ENCODE peak calls at places on chromosomes 3 and 15, in ten cellular contexts. One of them, this sample, is unnamed.

GRCh38 chr3:49724586-49724985 is 835 bp upstream of the GMPPB start:
- DNase-seq in BJ: no peak
- DNase-seq in heart right ventricle: no peak
- DNase-seq in GM10248: peak; percentile 57
- DNase-seq in GM20000: peak; percentile 58
- DNase-seq in HL-60: no peak
- DNase-seq in AG10803: no peak
- DNase-seq in adrenal gland: no peak
- DNase-seq in activated CD8-positive, alpha-beta T cell treated with anti-CD3 and anti-CD28 coated beads for 36 hours: peak; percentile 69
- DNase-seq in endothelial cell: no peak
- DNase-seq in this sample: peak; percentile 61

GRCh38 chr3:102790742-102791141 is 355.9 kb downstream of the ZPLD1 start:
- DNase-seq in BJ: peak; percentile 46
- DNase-seq in heart right ventricle: no peak
- DNase-seq in GM10248: no peak
- DNase-seq in GM20000: no peak
- DNase-seq in HL-60: no peak
- DNase-seq in AG10803: peak; percentile 86
- DNase-seq in adrenal gland: no peak
- DNase-seq in activated CD8-positive, alpha-beta T cell treated with anti-CD3 and anti-CD28 coated beads for 36 hours: no peak
- DNase-seq in endothelial cell: no peak
- DNase-seq in this sample: no peak

GRCh38 chr3:18246336-18247060 is 178.6 kb downstream of the SATB1 start:
- DNase-seq in BJ: no peak
- DNase-seq in heart right ventricle: no peak
- DNase-seq in GM10248: no peak
- DNase-seq in GM20000: no peak
- DNase-seq in HL-60: no peak
- DNase-seq in AG10803: peak; percentile 42
- DNase-seq in adrenal gland: no peak
- DNase-seq in activated CD8-positive, alpha-beta T cell treated with anti-CD3 and anti-CD28 coated beads for 36 hours: no peak
- DNase-seq in endothelial cell: no peak
- DNase-seq in this sample: no peak

GRCh38 chr3:174215426-174215825 is 643.7 kb upstream of the NAALADL2 start:
- DNase-seq in BJ: peak; percentile 2
- DNase-seq in heart right ventricle: no peak
- DNase-seq in GM10248: no peak
- DNase-seq in GM20000: no peak
- DNase-seq in HL-60: no peak
- DNase-seq in AG10803: peak; percentile 12
- DNase-seq in adrenal gland: no peak
- DNase-seq in activated CD8-positive, alpha-beta T cell treated with anti-CD3 and anti-CD28 coated beads for 36 hours: no peak
- DNase-seq in endothelial cell: no peak
- DNase-seq in this sample: no peak

GRCh38 chr3:148433665-148434064 is 264.0 kb upstream of the AGTR1 start:
- DNase-seq in BJ: no peak
- DNase-seq in heart right ventricle: no peak
- DNase-seq in GM10248: no peak
- DNase-seq in GM20000: no peak
- DNase-seq in HL-60: no peak
- DNase-seq in AG10803: no peak
- DNase-seq in adrenal gland: no peak
- DNase-seq in activated CD8-positive, alpha-beta T cell treated with anti-CD3 and anti-CD28 coated beads for 36 hours: no peak
- DNase-seq in endothelial cell: no peak
- DNase-seq in this sample: no peak

GRCh38 chr15:96171842-96172241 is 158.7 kb upstream of the NR2F2 start:
- DNase-seq in BJ: no peak
- DNase-seq in heart right ventricle: no peak
- DNase-seq in GM10248: no peak
- DNase-seq in GM20000: no peak
- DNase-seq in HL-60: no peak
- DNase-seq in AG10803: no peak
- DNase-seq in adrenal gland: no peak
- DNase-seq in activated CD8-positive, alpha-beta T cell treated with anti-CD3 and anti-CD28 coated beads for 36 hours: no peak
- DNase-seq in endothelial cell: no peak
- DNase-seq in this sample: no peak

GRCh38 chr3:194185225-194185624 is 49.3 kb downstream of the HES1 start:
- DNase-seq in BJ: no peak
- DNase-seq in heart right ventricle: no peak
- DNase-seq in GM10248: no peak
- DNase-seq in GM20000: no peak
- DNase-seq in HL-60: no peak
- DNase-seq in AG10803: no peak
- DNase-seq in adrenal gland: no peak
- DNase-seq in activated CD8-positive, alpha-beta T cell treated with anti-CD3 and anti-CD28 coated beads for 36 hours: no peak
- DNase-seq in endothelial cell: no peak
- DNase-seq in this sample: no peak

GRCh38 chr3:53938645-53939044 is 47.0 kb upstream of the SELENOK start:
- DNase-seq in BJ: no peak
- DNase-seq in heart right ventricle: no peak
- DNase-seq in GM10248: peak; percentile 56
- DNase-seq in GM20000: peak; percentile 57
- DNase-seq in HL-60: peak; percentile 8
- DNase-seq in AG10803: peak; percentile 49
- DNase-seq in adrenal gland: peak; percentile 34
- DNase-seq in activated CD8-positive, alpha-beta T cell treated with anti-CD3 and anti-CD28 coated beads for 36 hours: peak; percentile 46
- DNase-seq in endothelial cell: peak; percentile 57
- DNase-seq in this sample: peak; percentile 61

GRCh38 chr15:66308526-66308925 is 15.2 kb downstream of the DIS3L start:
- DNase-seq in BJ: no peak
- DNase-seq in heart right ventricle: no peak
- DNase-seq in GM10248: no peak
- DNase-seq in GM20000: no peak
- DNase-seq in HL-60: no peak
- DNase-seq in AG10803: no peak
- DNase-seq in adrenal gland: no peak
- DNase-seq in activated CD8-positive, alpha-beta T cell treated with anti-CD3 and anti-CD28 coated beads for 36 hours: no peak
- DNase-seq in endothelial cell: no peak
- DNase-seq in this sample: no peak

GRCh38 chr3:112894258-112894657 is 47.6 kb upstream of the CD200R1L start:
- DNase-seq in BJ: no peak
- DNase-seq in heart right ventricle: no peak
- DNase-seq in GM10248: no peak
- DNase-seq in GM20000: no peak
- DNase-seq in HL-60: no peak
- DNase-seq in AG10803: peak; percentile 20
- DNase-seq in adrenal gland: no peak
- DNase-seq in activated CD8-positive, alpha-beta T cell treated with anti-CD3 and anti-CD28 coated beads for 36 hours: no peak
- DNase-seq in endothelial cell: no peak
- DNase-seq in this sample: no peak

GRCh38 chr3:126972866-126973265 is 10.0 kb upstream of the PLXNA1 start:
- DNase-seq in BJ: no peak
- DNase-seq in heart right ventricle: no peak
- DNase-seq in GM10248: no peak
- DNase-seq in GM20000: no peak
- DNase-seq in HL-60: no peak
- DNase-seq in AG10803: no peak
- DNase-seq in adrenal gland: no peak
- DNase-seq in activated CD8-positive, alpha-beta T cell treated with anti-CD3 and anti-CD28 coated beads for 36 hours: no peak
- DNase-seq in endothelial cell: no peak
- DNase-seq in this sample: no peak
- TF ChIP-seq CTCF in BJ: no peak
- TF ChIP-seq CTCF in heart right ventricle: no peak
- TF ChIP-seq CTCF in GM10248: no peak
- TF ChIP-seq CTCF in GM20000: no peak
- TF ChIP-seq CTCF in HL-60: no peak
- TF ChIP-seq CTCF in AG10803: no peak
- TF ChIP-seq CTCF in adrenal gland: no peak
- TF ChIP-seq CTCF in activated CD8-positive, alpha-beta T cell treated with anti-CD3 and anti-CD28 coated beads for 36 hours: no peak
- TF ChIP-seq CTCF in endothelial cell: no peak
- TF ChIP-seq CTCF in this sample: no peak

DNA sequence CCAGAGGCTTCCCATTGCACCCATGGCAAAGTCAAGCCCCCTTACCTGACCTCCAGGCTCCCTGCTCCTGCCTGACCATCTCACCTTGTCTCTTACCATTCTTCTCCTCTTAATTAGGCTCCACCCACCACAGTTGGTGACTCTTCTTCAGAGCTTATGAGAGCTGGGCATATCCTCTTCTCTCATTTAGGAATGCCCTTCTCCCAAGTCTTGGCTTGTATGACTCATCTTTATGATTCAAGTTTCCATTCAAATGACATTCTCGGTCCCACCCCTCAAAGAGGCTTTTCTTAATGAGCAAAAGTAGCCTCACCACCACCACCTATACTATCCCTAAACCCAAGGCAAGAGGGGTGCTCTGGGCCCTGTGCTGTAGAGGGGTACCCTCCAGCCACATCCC is 55.3 kb upstream of the NUDT16 start:
- DNase-seq in BJ: no peak
- DNase-seq in heart right ventricle: no peak
- DNase-seq in GM10248: no peak
- DNase-seq in GM20000: no peak
- DNase-seq in HL-60: no peak
- DNase-seq in AG10803: no peak
- DNase-seq in adrenal gland: no peak
- DNase-seq in activated CD8-positive, alpha-beta T cell treated with anti-CD3 and anti-CD28 coated beads for 36 hours: no peak
- DNase-seq in endothelial cell: no peak
- DNase-seq in this sample: no peak
- TF ChIP-seq CTCF in BJ: no peak
- TF ChIP-seq CTCF in heart right ventricle: no peak
- TF ChIP-seq CTCF in GM10248: no peak
- TF ChIP-seq CTCF in GM20000: no peak
- TF ChIP-seq CTCF in HL-60: no peak
- TF ChIP-seq CTCF in AG10803: no peak
- TF ChIP-seq CTCF in adrenal gland: no peak
- TF ChIP-seq CTCF in activated CD8-positive, alpha-beta T cell treated with anti-CD3 and anti-CD28 coated beads for 36 hours: no peak
- TF ChIP-seq CTCF in endothelial cell: no peak
- TF ChIP-seq CTCF in this sample: no peak

DNA sequence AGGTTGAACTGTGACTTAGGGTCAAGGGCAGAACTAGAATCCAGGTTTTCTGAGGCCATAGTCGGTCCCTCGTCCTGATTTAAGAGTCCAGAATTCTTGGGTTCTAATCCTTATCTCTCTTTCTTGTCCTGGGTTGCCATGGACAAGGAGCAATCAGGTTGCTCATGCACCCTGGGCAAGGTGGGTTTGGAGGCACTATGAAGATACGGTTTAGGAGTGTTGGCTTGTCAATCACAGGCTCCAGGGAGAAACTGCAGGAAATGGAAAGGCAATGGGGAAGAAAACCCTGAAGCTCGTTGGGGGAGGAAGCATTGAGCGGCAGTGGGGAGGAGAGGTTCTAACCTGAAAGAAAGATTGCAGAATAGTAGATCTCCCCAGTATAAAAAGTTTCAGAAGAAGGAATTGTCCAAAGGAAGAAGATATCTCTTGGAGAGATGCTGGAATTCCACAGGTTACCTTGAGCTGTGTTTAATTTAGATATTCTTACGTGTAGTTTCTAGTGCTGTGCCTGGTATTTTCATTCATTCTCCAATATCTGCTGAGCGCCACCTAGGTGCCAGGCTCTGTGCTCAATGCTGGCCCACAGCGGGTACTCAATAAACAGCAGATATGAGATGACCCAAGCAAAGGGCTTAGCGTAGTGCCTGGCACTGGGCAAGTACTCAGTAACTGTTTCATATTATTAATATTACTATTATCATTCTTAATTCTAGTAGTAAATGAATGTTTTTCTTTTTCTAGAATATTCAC is 2.0 kb downstream of the ACAN start:
- DNase-seq in BJ: no peak
- DNase-seq in heart right ventricle: no peak
- DNase-seq in GM10248: no peak
- DNase-seq in GM20000: no peak
- DNase-seq in HL-60: no peak
- DNase-seq in AG10803: no peak
- DNase-seq in adrenal gland: no peak
- DNase-seq in activated CD8-positive, alpha-beta T cell treated with anti-CD3 and anti-CD28 coated beads for 36 hours: peak; percentile 40
- DNase-seq in endothelial cell: no peak
- DNase-seq in this sample: no peak
- TF ChIP-seq CTCF in BJ: no peak
- TF ChIP-seq CTCF in heart right ventricle: no peak
- TF ChIP-seq CTCF in GM10248: no peak
- TF ChIP-seq CTCF in GM20000: no peak
- TF ChIP-seq CTCF in HL-60: no peak
- TF ChIP-seq CTCF in AG10803: no peak
- TF ChIP-seq CTCF in adrenal gland: no peak
- TF ChIP-seq CTCF in activated CD8-positive, alpha-beta T cell treated with anti-CD3 and anti-CD28 coated beads for 36 hours: peak; percentile 10
- TF ChIP-seq CTCF in endothelial cell: no peak
- TF ChIP-seq CTCF in this sample: no peak

DNA sequence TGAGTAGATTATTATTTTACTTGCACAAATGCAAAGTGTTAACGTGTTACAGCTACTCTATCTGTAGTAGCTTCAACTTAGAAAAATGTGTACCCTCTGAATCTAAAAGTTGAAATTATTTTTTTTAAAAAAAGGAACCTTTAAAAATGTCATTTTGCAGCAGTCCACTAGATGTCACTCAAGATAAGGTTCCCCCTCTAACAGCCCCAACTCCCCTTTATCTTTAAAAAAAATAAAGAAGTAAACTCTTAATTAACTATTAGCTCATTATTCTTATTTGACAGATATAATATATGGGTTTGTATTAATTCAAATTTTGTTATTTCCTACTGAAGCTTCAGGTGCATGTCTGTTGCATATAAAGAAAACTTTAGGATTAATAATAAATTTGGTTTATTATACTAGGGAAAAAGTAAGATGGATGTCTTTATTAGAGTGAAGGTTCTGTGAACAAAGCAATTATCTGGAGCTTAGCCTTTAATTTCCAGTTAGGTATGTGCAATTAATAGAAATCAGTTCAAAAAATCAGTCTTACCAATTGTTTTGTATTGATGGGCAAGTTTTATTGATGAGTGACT is 288.5 kb downstream of the VGLL3 start:
- DNase-seq in BJ: no peak
- DNase-seq in heart right ventricle: no peak
- DNase-seq in GM10248: peak; percentile 10
- DNase-seq in GM20000: peak; percentile 15
- DNase-seq in HL-60: no peak
- DNase-seq in AG10803: peak; percentile 4
- DNase-seq in adrenal gland: no peak
- DNase-seq in activated CD8-positive, alpha-beta T cell treated with anti-CD3 and anti-CD28 coated beads for 36 hours: no peak
- DNase-seq in endothelial cell: no peak
- DNase-seq in this sample: peak; percentile 10
- TF ChIP-seq CTCF in BJ: peak; percentile 56
- TF ChIP-seq CTCF in heart right ventricle: no peak
- TF ChIP-seq CTCF in GM10248: peak; percentile 54
- TF ChIP-seq CTCF in GM20000: no peak
- TF ChIP-seq CTCF in HL-60: no peak
- TF ChIP-seq CTCF in AG10803: peak; percentile 72
- TF ChIP-seq CTCF in adrenal gland: no peak
- TF ChIP-seq CTCF in activated CD8-positive, alpha-beta T cell treated with anti-CD3 and anti-CD28 coated beads for 36 hours: peak; percentile 63
- TF ChIP-seq CTCF in endothelial cell: peak; percentile 72
- TF ChIP-seq CTCF in this sample: peak; percentile 51

This sample was measured in GM13977.